ENCODE peak calls at places on chromosome 5, in five cellular contexts. I, O, X, E and H are unnamed samples.

GRCh38 chr5:165321912-165322311 is 1816.5 kb downstream of the MAT2B start:
- DNase-seq in I (no peak), O (no peak), X (no peak), E (no peak), H (no peak)

GRCh38 chr5:90982576-90982975 is 400.5 kb downstream of the ARRDC3 start:
- DNase-seq in X (no peak), O (peak), I (peak), E (no peak), H (no peak)

GRCh38 chr5:57828221-57828620 is 345.6 kb upstream of the ACTBL2 start:
- DNase-seq in X (no peak), I (no peak), O (no peak), E (no peak), H (no peak)

GRCh38 chr5:115333164-115333563 is 36.7 kb upstream of the CCDC112 start:
- DNase-seq in I (no peak), O (no peak), E (peak), X (no peak), H (no peak)

GRCh38 chr5:115336201-115336720 is 39.8 kb upstream of the CCDC112 start:
- DNase-seq in O (no peak), X (no peak), E (no peak), I (no peak), H (no peak)

GRCh38 chr5:54703091-54703490 is 185.5 kb downstream of the SNX18 start:
- DNase-seq in I (peak), O (no peak), X (no peak), E (no peak), H (no peak)

GRCh38 chr5:14399054-14399657 is 182.4 kb upstream of the OTULINL start:
- DNase-seq in I (no peak), O (no peak), X (no peak), E (no peak), H (peak)

GRCh38 chr5:96096724-96097123 is 135.1 kb upstream of the ELL2 start:
- DNase-seq in E (no peak), O (no peak), I (no peak), X (no peak), H (no peak)

GRCh38 chr5:5135957-5136676 is 4.0 kb upstream of the ADAMTS16 start:
- DNase-seq in O (no peak), X (no peak), I (no peak), E (no peak), H (no peak)

GRCh38 chr5:154221371-154221896 is 30.9 kb downstream of the GALNT10 start:
- DNase-seq in E (no peak), O (no peak), I (peak), X (peak), H (no peak)

GRCh38 chr5:147789820-147790219 is 7.3 kb upstream of the JAKMIP2 start:
- DNase-seq in E (no peak), X (no peak), O (no peak), I (no peak), H (no peak)

GRCh38 chr5:77630246-77631165 is 8.0 kb downstream of the OTP start:
- DNase-seq in I (no peak), X (no peak), O (peak), E (peak), H (peak)

GRCh38 chr5:113274836-113275414 is 159.9 kb downstream of the TSSK1B start:
- DNase-seq in I (no peak), E (no peak), X (no peak), O (no peak), H (no peak)

GRCh38 chr5:141359790-141360426 is at the start of gene PCDHGB2:
- DNase-seq in E (peak), I (no peak), X (no peak), O (no peak), H (peak)

GRCh38 chr5:179437341-179438001 is 92.2 kb upstream of the ADAMTS2 start:
- DNase-seq in I (no peak), E (no peak), O (no peak), X (no peak), H (no peak)

GRCh38 chr5:31811210-31811609 is 172.3 kb downstream of the PDZD2 start:
- DNase-seq in E (no peak), O (no peak), I (peak), X (no peak), H (no peak)

GRCh38 chr5:45695011-45695667 is 1.0 kb downstream of the HCN1 start:
- DNase-seq in E (no peak), O (peak), I (no peak), X (no peak), H (no peak)

GRCh38 chr5:76660360-76660759 is 37.2 kb upstream of the F2RL2 start:
- DNase-seq in O (no peak), X (no peak), I (no peak), E (no peak), H (no peak)

GRCh38 chr5:95900383-95900958 is 61.2 kb downstream of the ELL2 start:
- DNase-seq in O (peak), I (no peak), X (no peak), E (no peak), H (no peak)

GRCh38 chr5:143557061-143557818 is 153.8 kb upstream of the NR3C1 start:
- DNase-seq in I (no peak), X (no peak), E (peak), O (no peak), H (no peak)

GRCh38 chr5:148746826-148747535 is 79.4 kb upstream of the ADRB2 start:
- DNase-seq in O (no peak), I (no peak), E (no peak), X (no peak), H (peak)

GRCh38 chr5:102638912-102639652 is 116.0 kb upstream of the PAM start:
- DNase-seq in I (no peak), X (no peak), E (no peak), O (no peak), H (no peak)

GRCh38 chr5:164306662-164307061 is 801.2 kb downstream of the MAT2B start:
- DNase-seq in X (no peak), O (no peak), E (no peak), I (no peak), H (no peak)

GRCh38 chr5:88667187-88668141 is 215.5 kb downstream of the MEF2C start:
- DNase-seq in I (no peak), O (no peak), X (no peak), E (no peak), H (no peak)
- TF ChIP-seq CTCF in I (no peak), O (no peak), X (no peak), E (no peak), H (no peak)

GRCh38 chr5:174901336-174901735 is 177.0 kb downstream of the MSX2 start:
- DNase-seq in O (no peak), I (no peak), X (no peak), E (no peak), H (no peak)

GRCh38 chr5:174892742-174893141 is 168.4 kb downstream of the MSX2 start:
- DNase-seq in I (no peak), O (no peak), X (no peak), E (no peak), H (no peak)

GRCh38 chr5:174897281-174897950 is 173.0 kb downstream of the MSX2 start:
- DNase-seq in I (no peak), E (no peak), X (no peak), O (no peak), H (no peak)

GRCh38 chr5:174900176-174900692 is 175.9 kb downstream of the MSX2 start:
- DNase-seq in X (no peak), E (no peak), I (no peak), O (no peak), H (no peak)

DNA sequence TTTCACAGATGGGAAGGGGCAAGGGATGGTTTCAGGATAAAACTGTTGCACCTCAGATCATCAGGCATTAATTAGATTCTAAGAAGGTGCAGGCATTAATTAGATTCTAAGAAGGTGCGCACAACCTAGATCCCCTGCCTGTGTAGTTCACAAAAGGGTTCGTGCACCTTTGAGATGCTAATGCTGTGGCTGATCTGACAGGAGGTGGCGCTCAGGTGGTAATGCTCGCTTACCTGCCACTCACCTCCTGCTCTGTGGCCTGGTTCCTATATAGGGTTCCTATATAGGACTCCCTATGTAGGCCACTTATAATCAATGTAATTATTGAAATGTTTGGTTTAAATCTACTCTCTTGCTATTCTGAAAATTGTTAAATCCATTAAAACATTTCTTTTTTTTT is 171.0 kb downstream of the MSX2 start:
- DNase-seq in I (no peak), E (no peak), X (no peak), O (no peak), H (no peak)
- TF ChIP-seq CTCF in I (no peak), E (no peak), X (no peak), O (no peak), H (no peak)

DNA sequence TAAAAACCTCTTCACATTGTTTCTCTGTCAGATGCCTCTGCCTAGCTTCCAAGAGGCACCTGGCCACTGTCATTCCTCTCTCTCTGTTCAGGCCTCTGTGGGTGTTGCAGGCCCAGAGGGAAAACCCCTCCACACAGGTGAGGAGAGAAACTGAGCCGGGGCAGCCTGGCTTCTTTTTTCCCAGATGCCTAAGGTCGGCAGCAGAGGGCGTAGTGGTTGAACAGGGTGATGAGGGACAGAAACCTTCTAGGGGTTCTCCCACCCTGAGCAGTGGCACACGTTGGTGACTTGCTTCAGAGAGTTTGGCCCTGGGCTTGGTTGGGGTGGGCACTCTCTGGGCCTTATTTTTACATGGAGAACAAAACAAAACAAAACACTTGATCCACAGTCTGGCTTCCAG is 12.2 kb downstream of the IL9 start:
- DNase-seq in O (peak), I (no peak), X (no peak), E (no peak), H (peak)
- TF ChIP-seq CTCF in O (peak), I (peak), X (no peak), E (peak), H (peak)

GRCh38 chr5:68406344-68406743 is 190.8 kb downstream of the PIK3R1 start:
- DNase-seq in E (no peak), O (no peak), X (no peak), I (no peak), H (no peak)

GRCh38 chr5:68407312-68408239 is 192.0 kb downstream of the PIK3R1 start:
- DNase-seq in I (no peak), E (no peak), X (no peak), O (no peak), H (no peak)

GRCh38 chr5:68406767-68407232 is 191.2 kb downstream of the PIK3R1 start:
- DNase-seq in X (no peak), I (no peak), E (peak), O (no peak), H (peak)

GRCh38 chr5:68409259-68409658 is 193.7 kb downstream of the PIK3R1 start:
- DNase-seq in O (no peak), E (no peak), I (no peak), X (no peak), H (no peak)

DNA sequence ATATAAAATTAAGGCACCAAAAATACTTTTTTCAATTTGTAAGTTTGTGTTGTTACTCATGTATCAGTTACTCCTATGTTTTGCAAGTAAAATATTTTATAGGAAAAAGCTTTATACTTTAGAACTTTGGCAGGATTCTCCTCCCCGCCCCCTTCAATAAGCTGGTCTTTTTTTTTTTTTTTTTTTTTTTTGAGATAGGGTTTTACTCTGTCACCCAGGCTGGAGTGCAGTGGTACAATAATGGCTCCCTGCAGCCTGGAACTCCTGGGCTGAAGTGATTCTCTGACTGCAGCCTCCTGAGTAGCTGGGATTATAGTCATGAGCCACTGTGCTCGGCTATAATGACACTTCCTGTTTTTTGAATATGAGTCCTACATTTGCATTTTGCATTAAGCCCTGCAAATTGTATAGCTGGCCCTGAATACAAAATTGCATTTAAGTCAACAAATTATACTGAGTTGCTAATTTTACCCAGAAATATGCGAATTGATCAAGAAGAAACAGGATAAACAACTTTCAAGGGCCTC is 192.9 kb downstream of the PIK3R1 start:
- DNase-seq in E (no peak), X (no peak), O (no peak), I (no peak), H (no peak)
- TF ChIP-seq CTCF in E (no peak), X (no peak), O (no peak), I (no peak), H (no peak)

GRCh38 chr5:173236531-173237501 is 1.8 kb upstream of the NKX2-5 start:
- DNase-seq in X (no peak), E (no peak), I (no peak), O (no peak), H (no peak)
- TF ChIP-seq CTCF in X (no peak), E (no peak), I (no peak), O (no peak), H (no peak)

GRCh38 chr5:56047448-56047847 is 52.7 kb upstream of the IL6ST start:
- DNase-seq in O (no peak), E (no peak), X (no peak), I (no peak), H (no peak)

GRCh38 chr5:56048124-56048523 is 53.4 kb upstream of the IL6ST start:
- DNase-seq in E (no peak), O (no peak), I (no peak), X (no peak), H (no peak)

GRCh38 chr5:56052735-56053134 is 58.0 kb upstream of the IL6ST start:
- DNase-seq in O (no peak), E (no peak), X (no peak), I (no peak), H (no peak)

GRCh38 chr5:56053363-56053762 is 58.6 kb upstream of the IL6ST start:
- DNase-seq in O (no peak), E (no peak), X (no peak), I (no peak), H (no peak)

GRCh38 chr5:56050566-56051292 is 56.0 kb upstream of the IL6ST start:
- DNase-seq in O (no peak), I (no peak), E (no peak), X (no peak), H (no peak)
- TF ChIP-seq CTCF in O (no peak), I (no peak), E (no peak), X (no peak), H (no peak)

GRCh38 chr5:37836173-37837100 is 3.4 kb downstream of the GDNF start:
- DNase-seq in X (no peak), E (no peak), I (no peak), O (no peak), H (no peak)

GRCh38 chr5:37835400-37835973 is 4.4 kb downstream of the GDNF start:
- DNase-seq in O (no peak), X (no peak), I (no peak), E (no peak), H (no peak)

GRCh38 chr5:37838152-37838932 is 1.5 kb downstream of the GDNF start:
- DNase-seq in O (peak), I (no peak), X (no peak), E (no peak), H (peak)

GRCh38 chr5:37838933-37839341 is 904 bp downstream of the GDNF start:
- DNase-seq in X (no peak), I (no peak), O (no peak), E (no peak), H (peak)

DNA sequence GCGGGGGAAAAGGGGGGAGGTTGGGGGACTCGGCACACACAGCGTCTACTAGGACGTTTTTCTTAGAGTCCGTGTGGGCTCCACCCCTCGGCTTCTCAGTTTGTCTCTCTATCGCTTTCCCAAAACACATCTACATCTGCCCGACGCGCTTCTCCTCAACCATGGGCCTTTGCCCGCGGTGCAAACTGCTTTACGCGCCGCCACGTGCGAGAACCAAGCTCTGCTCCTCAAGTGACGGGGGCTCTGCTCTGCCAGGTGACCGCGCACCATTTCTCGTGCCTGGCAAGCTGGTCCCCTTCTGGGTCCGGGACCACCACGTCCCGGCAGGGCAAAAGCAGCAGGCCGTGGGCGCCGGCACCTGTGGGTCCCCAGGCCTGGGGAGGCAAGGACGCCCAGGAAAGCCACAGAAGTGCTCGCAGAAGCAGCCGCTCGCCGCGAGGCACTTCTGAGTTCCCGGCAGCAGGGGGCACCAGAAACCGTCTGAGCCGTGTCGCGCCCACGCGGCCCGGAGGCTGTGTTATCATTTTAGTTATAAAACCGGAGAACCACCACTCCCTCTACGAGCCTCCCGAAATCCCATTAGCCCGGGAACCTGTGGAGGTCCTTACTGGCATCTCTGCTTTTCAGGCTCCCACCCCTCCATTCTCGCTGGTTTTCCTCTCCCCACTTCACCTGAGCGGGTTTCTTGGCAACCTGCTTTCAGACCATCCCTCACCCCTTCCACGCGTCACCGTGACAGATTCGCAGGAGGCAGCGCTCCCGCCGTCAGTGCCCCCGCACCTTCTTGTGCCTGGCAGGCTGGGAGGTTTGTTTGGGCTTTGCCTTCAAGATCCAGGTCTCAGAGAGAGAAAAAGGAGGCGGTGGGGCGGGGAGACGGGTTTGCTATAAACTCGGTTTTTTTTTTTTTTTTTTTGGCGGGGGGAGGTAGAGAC is 2.5 kb downstream of the GDNF start:
- DNase-seq in I (no peak), E (peak), O (peak), X (peak), H (peak)
- TF ChIP-seq CTCF in I (peak), E (peak), O (peak), X (peak), H (peak)